ENCODE peak calls at places on chromosomes 16 and 17, in ten cellular contexts. F is A549, V is tibial nerve, A is sigmoid colon, L is SK-N-SH, T is ovary, G is stomach, I is HepG2, O is GM12878, Y is H1. Z is an unnamed sample.

GRCh38 chr16:83539736-83540490 is 267.9 kb upstream of the HSBP1 start:
- DNase-seq in F (no peak), G (no peak), T (no peak), V (no peak), L (no peak), A (no peak), I (no peak), O (no peak), Y (no peak), Z (no peak)

GRCh38 chr16:9364721-9365693 is 273.6 kb downstream of the HAPSTR1 start:
- DNase-seq in A (peak), V (peak), G (no peak), F (no peak), L (peak), I (peak), Y (peak), T (no peak), O (no peak), Z (peak)

GRCh38 chr16:28531777-28532744 is 6.7 kb downstream of the NUPR1 start:
- DNase-seq in Y (peak), T (no peak), I (peak), V (peak), G (peak), O (no peak), A (peak), L (no peak), F (peak), Z (peak)

GRCh38 chr16:66687906-66688625 is 8.5 kb downstream of the CMTM4 start:
- DNase-seq in V (no peak), G (no peak), I (peak), T (no peak), A (no peak), F (no peak), O (no peak), Y (no peak), L (no peak), Z (no peak)

GRCh38 chr17:56835259-56835575 is 1.3 kb downstream of the DGKE start:
- DNase-seq in I (no peak), Y (no peak), F (no peak), V (no peak), L (no peak), O (no peak), G (no peak), A (no peak), T (no peak), Z (no peak)

GRCh38 chr17:45791041-45791582 is 7.0 kb downstream of the CRHR1 start:
- DNase-seq in V (no peak), A (no peak), Y (no peak), G (no peak), T (no peak), O (no peak), L (no peak), F (no peak), I (no peak), Z (no peak)

GRCh38 chr16:86378831-86379504 is 131.4 kb upstream of the FOXF1 start:
- DNase-seq in F (no peak), G (no peak), Y (no peak), V (no peak), T (no peak), L (no peak), I (no peak), O (no peak), A (no peak), Z (no peak)

GRCh38 chr16:17303101-17303500 is 167.7 kb downstream of the XYLT1 start:
- DNase-seq in V (no peak), O (no peak), F (no peak), G (peak), T (no peak), Y (no peak), L (no peak), I (no peak), A (no peak), Z (peak)

GRCh38 chr17:61486135-61487120 is 34.2 kb downstream of the TBX4 start:
- DNase-seq in O (no peak), T (no peak), A (no peak), L (peak), G (peak), I (no peak), V (no peak), F (no peak), Y (no peak), Z (no peak)

GRCh38 chr16:55294947-55295346 is 29.1 kb upstream of the IRX6 start:
- DNase-seq in G (no peak), Y (no peak), O (no peak), L (no peak), I (no peak), F (no peak), V (no peak), T (no peak), A (no peak), Z (no peak)

GRCh38 chr17:5438716-5439445 is at the start of gene C1QBP:
- DNase-seq in G (peak), T (peak), O (peak), Y (peak), V (peak), I (peak), F (peak), A (peak), L (peak), Z (peak)

GRCh38 chr16:47320546-47321315 is 140.1 kb downstream of the ITFG1 start:
- DNase-seq in Y (no peak), I (no peak), L (peak), A (no peak), V (no peak), G (no peak), O (no peak), F (no peak), T (no peak), Z (no peak)

GRCh38 chr17:77802811-77803220 is 155.7 kb upstream of the TNRC6C start:
- DNase-seq in A (peak), T (no peak), G (no peak), L (peak), O (no peak), I (no peak), V (no peak), F (no peak), Y (peak), Z (no peak)

GRCh38 chr16:57588821-57589220 is 39.6 kb upstream of the ADGRG1 start:
- DNase-seq in G (no peak), V (no peak), A (peak), L (no peak), O (no peak), I (no peak), T (no peak), F (no peak), Y (no peak), Z (no peak)

GRCh38 chr16:48535831-48536599 is 74.0 kb downstream of the N4BP1 start:
- DNase-seq in V (no peak), I (peak), T (peak), G (no peak), F (no peak), L (no peak), O (peak), A (peak), Y (no peak), Z (peak)

GRCh38 chr17:1047177-1047885 is 50.4 kb downstream of the TIMM22 start:
- DNase-seq in Y (no peak), F (no peak), V (no peak), A (peak), O (no peak), G (no peak), L (no peak), T (no peak), I (no peak), Z (no peak)

GRCh38 chr17:1769826-1770477 is 8.1 kb downstream of the SERPINF1 start:
- DNase-seq in L (no peak), F (peak), G (no peak), T (no peak), Y (no peak), A (no peak), O (no peak), I (peak), V (no peak), Z (no peak)

GRCh38 chr17:1431631-1432104 is 24.4 kb downstream of the CRK start:
- DNase-seq in O (peak), T (no peak), L (no peak), V (no peak), G (no peak), Y (no peak), A (no peak), I (no peak), F (no peak), Z (no peak)

GRCh38 chr16:84281077-84281476 is 13.6 kb upstream of the WFDC1 start:
- DNase-seq in O (no peak), A (no peak), Y (peak), V (no peak), T (no peak), F (peak), I (no peak), L (peak), G (no peak), Z (no peak)

GRCh38 chr17:61495161-61495857 is 43.1 kb downstream of the TBX4 start:
- DNase-seq in F (no peak), A (no peak), I (no peak), G (no peak), Y (no peak), O (no peak), T (no peak), L (no peak), V (no peak), Z (no peak)

GRCh38 chr17:9240659-9241370 is 219.5 kb downstream of the NTN1 start:
- DNase-seq in F (peak), G (peak), Y (no peak), O (no peak), A (peak), T (peak), I (peak), V (peak), L (no peak), Z (peak)

GRCh38 chr17:78925662-78926555 is 722 bp upstream of the TIMP2 start:
- DNase-seq in G (peak), A (peak), O (no peak), T (peak), Y (peak), V (peak), I (peak), L (peak), F (peak), Z (peak)

GRCh38 chr16:27844826-27845225 is 218.7 kb downstream of the GSG1L start:
- DNase-seq in T (no peak), V (no peak), A (peak), L (no peak), F (no peak), Y (no peak), I (no peak), O (no peak), G (peak), Z (no peak)

GRCh38 chr16:67430504-67431076 is 331 bp upstream of the HSD11B2 start:
- DNase-seq in O (no peak), A (no peak), F (no peak), G (peak), I (peak), T (peak), V (no peak), Y (peak), L (peak), Z (peak)

GRCh38 chr16:8962393-8963009 is 1.2 kb downstream of the USP7 start:
- DNase-seq in Y (no peak), I (no peak), O (no peak), A (no peak), T (peak), L (peak), G (peak), V (no peak), F (no peak), Z (peak)

GRCh38 chr17:58308985-58309917 is 19.3 kb downstream of the TSPOAP1 start:
- DNase-seq in L (peak), T (no peak), Y (peak), F (no peak), I (no peak), A (no peak), G (peak), V (no peak), O (no peak), Z (no peak)

GRCh38 chr17:83196973-83197880 is 117.8 kb downstream of the METRNL start:
- DNase-seq in G (no peak), I (no peak), F (no peak), A (peak), L (no peak), V (peak), T (no peak), O (no peak), Y (no peak), Z (no peak)

GRCh38 chr17:44672479-44673093 is 16.3 kb downstream of the MEIOC start:
- DNase-seq in L (peak), T (no peak), G (no peak), F (peak), Y (no peak), I (peak), O (no peak), V (no peak), A (no peak), Z (no peak)

GRCh38 chr17:49616086-49616485 is 40.4 kb downstream of the NXPH3 start:
- DNase-seq in Y (no peak), G (no peak), A (no peak), V (no peak), F (peak), O (no peak), L (no peak), I (no peak), T (no peak), Z (no peak)

GRCh38 chr16:68267612-68268405 is 3.5 kb downstream of the SLC7A6 start:
- DNase-seq in G (no peak), A (no peak), F (no peak), V (no peak), O (no peak), Y (no peak), I (peak), T (no peak), L (no peak), Z (no peak)

GRCh38 chr17:69485901-69486643 is 71.6 kb downstream of the MAP2K6 start:
- DNase-seq in I (no peak), L (no peak), T (no peak), V (no peak), G (no peak), Y (no peak), A (no peak), F (peak), O (no peak), Z (no peak)

GRCh38 chr17:9959377-9959981 is 54.4 kb upstream of the RCVRN start:
- DNase-seq in T (peak), I (peak), F (peak), V (peak), G (no peak), O (no peak), A (no peak), Y (peak), L (peak), Z (peak)

GRCh38 chr17:79944821-79945391 is 90.8 kb downstream of the TBC1D16 start:
- DNase-seq in A (peak), I (no peak), V (no peak), F (no peak), G (no peak), L (peak), Y (no peak), T (peak), O (no peak), Z (no peak)

GRCh38 chr17:35540589-35541404 is 3.3 kb upstream of the SLFN12L start:
- DNase-seq in T (no peak), F (no peak), L (no peak), Y (no peak), G (peak), A (peak), I (no peak), O (no peak), V (peak), Z (peak)

GRCh38 chr16:29811896-29812665 is at the start of gene PRRT2:
- DNase-seq in L (peak), G (no peak), T (peak), F (no peak), Y (peak), V (peak), O (no peak), A (peak), I (no peak), Z (peak)

GRCh38 chr16:55480228-55480655 is 1.2 kb downstream of the MMP2 start:
- DNase-seq in G (peak), F (no peak), Y (peak), A (peak), O (no peak), L (peak), I (no peak), T (peak), V (peak), Z (peak)

GRCh38 chr17:56939869-56940484 is 20.9 kb downstream of the COIL start:
- DNase-seq in G (no peak), F (peak), Y (peak), I (peak), L (peak), V (no peak), T (no peak), A (no peak), O (no peak), Z (no peak)

DNA sequence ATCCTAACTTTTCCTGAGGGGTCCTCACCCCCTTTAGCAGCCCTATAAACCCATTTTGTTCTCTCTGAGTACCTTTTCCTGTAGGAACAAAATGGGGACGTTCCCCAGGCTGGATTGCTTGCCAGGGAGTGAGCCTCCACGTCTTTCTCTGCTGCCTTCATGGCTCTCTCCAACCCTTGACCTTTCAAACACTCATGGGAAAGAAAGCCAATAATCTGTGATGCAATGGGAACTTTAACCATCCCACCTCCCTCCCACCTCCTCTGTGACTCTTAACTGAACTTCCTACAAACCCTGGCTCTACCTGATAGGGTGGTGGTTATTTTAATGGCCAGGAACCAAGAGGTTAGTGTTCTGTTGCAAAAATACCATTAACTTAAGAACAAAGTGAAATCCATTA is 2.8 kb downstream of the PIPOX start:
- DNase-seq in T (no peak), V (no peak), I (peak), O (no peak), G (no peak), F (no peak), A (no peak), Y (no peak), L (no peak), Z (no peak)
- H3K4me3 ChIP-seq in T (no peak), V (no peak), I (peak), O (no peak), G (no peak), F (no peak), A (no peak), Y (no peak), L (no peak), Z (no peak)

GRCh38 chr17:29617125-29617480 is 5.6 kb downstream of the CORO6 start:
- DNase-seq in O (no peak), T (peak), V (peak), F (peak), Y (peak), L (peak), I (peak), A (peak), G (peak), Z (peak)
- TF ChIP-seq CTCF in O (peak), T (no peak), V (peak), F (peak), Y (peak), L (peak), I (peak), A (peak), G (no peak), Z (peak)

GRCh38 chr16:10609410-10609774 is 29.0 kb upstream of the EMP2 start:
- DNase-seq in O (no peak), F (no peak), Y (no peak), L (no peak), A (no peak), I (no peak), V (no peak), G (no peak), T (no peak), Z (no peak)
- TF ChIP-seq EP300 in O (no peak), F (no peak), Y (no peak), L (no peak), A (no peak), I (no peak), V (no peak), G (no peak), T (no peak), Z (no peak)

DNA sequence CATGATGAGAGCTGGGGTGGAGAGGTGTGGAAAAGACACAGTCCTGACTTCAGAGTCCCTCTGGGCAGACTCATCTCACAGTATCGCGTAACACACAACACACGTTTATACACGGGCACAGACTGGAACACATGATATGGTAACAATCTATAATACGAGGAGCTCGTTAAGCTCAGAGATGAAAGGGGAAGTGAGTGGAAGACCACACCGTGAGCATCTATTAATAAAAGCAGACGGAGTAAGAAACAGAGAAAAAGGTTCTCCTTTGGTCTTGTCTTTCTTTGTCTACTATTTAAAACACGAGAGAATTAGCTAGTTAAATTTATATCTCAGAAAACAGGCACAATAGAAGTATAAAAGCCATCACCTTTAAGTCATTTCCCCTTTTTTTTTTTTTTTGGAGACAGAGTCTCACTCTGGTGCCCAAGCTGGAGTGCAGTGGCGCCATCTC is 13.5 kb downstream of the ANKRD11 start:
- DNase-seq in Y (no peak), O (peak), T (no peak), G (no peak), I (no peak), A (no peak), V (no peak), L (no peak), F (no peak), Z (no peak)
- H3K4me3 ChIP-seq in Y (no peak), O (peak), T (no peak), G (no peak), I (no peak), A (no peak), V (no peak), L (no peak), F (no peak), Z (no peak)

GRCh38 chr17:7307686-7308624 is 527 bp downstream of the EIF5A start:
- DNase-seq in Y (peak), O (no peak), T (peak), F (peak), L (peak), V (no peak), A (no peak), I (no peak), G (peak), Z (peak)
- TF ChIP-seq CTCF in Y (no peak), O (no peak), T (no peak), F (no peak), L (no peak), V (no peak), A (no peak), I (no peak), G (no peak), Z (no peak)

DNA sequence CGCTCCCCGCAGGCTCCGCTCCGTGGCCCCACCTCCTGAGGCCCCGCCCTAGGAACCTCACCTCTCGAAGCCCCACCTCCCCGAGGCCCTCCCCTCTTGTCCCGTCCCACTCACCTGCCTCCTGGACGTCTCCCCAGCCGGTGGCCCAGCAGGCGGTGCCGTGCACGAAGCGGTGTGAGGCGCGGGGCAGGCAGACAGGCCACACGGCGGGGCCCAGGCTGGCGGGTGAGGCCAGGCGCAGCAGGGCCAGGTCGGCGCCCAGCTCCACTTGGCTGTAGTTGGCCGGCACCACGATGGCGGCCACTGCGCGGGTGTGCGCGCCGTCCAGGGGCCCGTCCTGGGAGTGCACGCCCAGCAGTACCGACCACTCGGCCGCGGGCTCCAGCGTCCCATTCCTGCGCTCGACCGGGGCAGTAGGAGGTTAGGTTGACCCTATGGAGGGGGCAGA is 1.6 kb downstream of the PRSS36 start:
- DNase-seq in I (no peak), A (no peak), O (no peak), Y (peak), F (no peak), T (no peak), V (no peak), G (peak), L (peak), Z (peak)
- TF ChIP-seq EP300 in I (no peak), A (no peak), O (no peak), Y (no peak), F (no peak), T (no peak), V (no peak), G (no peak), L (no peak), Z (no peak)

GRCh38 chr17:81415681-81416080 is 20.4 kb downstream of the BAHCC1 start:
- DNase-seq in A (no peak), Y (no peak), G (no peak), F (no peak), I (no peak), L (no peak), V (no peak), O (no peak), T (no peak), Z (no peak)

GRCh38 chr17:81417879-81418709 is 22.8 kb downstream of the BAHCC1 start:
- DNase-seq in O (no peak), A (no peak), L (no peak), T (peak), Y (no peak), G (no peak), F (no peak), I (no peak), V (no peak), Z (no peak)

GRCh38 chr17:81417049-81417878 is 22.0 kb downstream of the BAHCC1 start:
- DNase-seq in I (no peak), G (no peak), O (no peak), A (no peak), T (no peak), L (no peak), V (no peak), F (no peak), Y (no peak), Z (no peak)

GRCh38 chr17:81414751-81415516 is 19.7 kb downstream of the BAHCC1 start:
- DNase-seq in L (no peak), Y (no peak), F (no peak), I (no peak), G (no peak), T (no peak), V (no peak), O (no peak), A (no peak), Z (no peak)

DNA sequence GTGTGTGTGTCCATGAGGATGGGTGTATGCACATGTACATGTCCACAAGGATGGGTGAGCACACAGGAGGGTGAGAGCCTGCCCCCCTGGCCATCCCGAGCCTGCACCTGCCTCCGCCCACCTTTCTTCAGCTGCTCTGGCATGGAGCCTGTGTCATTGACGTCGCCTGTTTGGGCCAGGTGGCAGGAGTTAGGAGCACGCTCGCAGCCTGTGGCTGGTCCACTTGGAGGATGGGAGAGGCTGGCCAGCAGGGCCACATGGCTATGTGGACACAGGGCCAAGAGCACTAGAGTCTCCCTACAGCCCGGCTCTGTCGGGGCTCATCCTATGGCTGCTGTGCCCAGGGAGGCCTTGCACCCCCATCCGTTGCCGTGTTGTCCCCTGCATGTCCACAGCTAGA is 21.4 kb downstream of the BAHCC1 start:
- DNase-seq in G (no peak), F (no peak), A (no peak), Y (no peak), L (no peak), O (no peak), T (no peak), I (no peak), V (no peak), Z (no peak)
- H3K4me3 ChIP-seq in G (no peak), F (no peak), A (no peak), Y (no peak), L (no peak), O (no peak), T (no peak), I (no peak), V (no peak), Z (no peak)